ENCODE peak calls at places on chromosomes 11 and 22, in ten cellular contexts. K, I, Q, T, Z, B, W, G, U and V are unnamed samples.

GRCh38 chr11:66131937-66132632 is 62.0 kb downstream of the PACS1 start:
- DNase-seq in K (no peak), I (no peak), Q (no peak), T (no peak), Z (no peak), B (no peak), W (no peak), G (no peak), U (no peak), V (no peak)

GRCh38 chr11:57390535-57390934 is at the start of gene PRG2:
- DNase-seq in K (no peak), I (no peak), Q (no peak), T (no peak), Z (no peak), B (no peak), W (no peak), G (no peak), U (no peak), V (no peak)

GRCh38 chr22:36419912-36420882 is 32.4 kb upstream of the MYH9 start:
- DNase-seq in K (no peak), I (no peak), Q (no peak), T (no peak), Z (peak; percentile 49), B (no peak), W (no peak), G (no peak), U (no peak), V (no peak)

GRCh38 chr11:35671396-35672127 is 9.0 kb downstream of the TRIM44 start:
- DNase-seq in K (no peak), I (no peak), Q (no peak), T (no peak), Z (no peak), B (no peak), W (no peak), G (no peak), U (no peak), V (no peak)

GRCh38 chr11:11849127-11849746 is 7.5 kb downstream of the USP47 start:
- DNase-seq in K (peak; percentile 59), I (peak; percentile 43), Q (peak; percentile 59), T (peak; percentile 62), Z (peak; percentile 33), B (no peak), W (peak; percentile 42), G (peak; percentile 53), U (peak; percentile 48), V (no peak)

GRCh38 chr11:118740892-118741291 is 50.1 kb downstream of the DDX6 start:
- DNase-seq in K (no peak), I (no peak), Q (no peak), T (no peak), Z (no peak), B (no peak), W (peak; percentile 94), G (no peak), U (no peak), V (no peak)

GRCh38 chr11:67095214-67095507 is 23.9 kb upstream of the KDM2A start:
- DNase-seq in K (no peak), I (no peak), Q (no peak), T (no peak), Z (no peak), B (no peak), W (no peak), G (no peak), U (no peak), V (no peak)

GRCh38 chr11:92388380-92388779 is 163.8 kb downstream of the FAT3 start:
- DNase-seq in K (no peak), I (no peak), Q (no peak), T (no peak), Z (no peak), B (no peak), W (no peak), G (no peak), U (no peak), V (no peak)

GRCh38 chr11:8329961-8330361 is 66.3 kb upstream of the LMO1 start:
- DNase-seq in K (no peak), I (no peak), Q (no peak), T (no peak), Z (no peak), B (peak; percentile 33), W (no peak), G (no peak), U (no peak), V (no peak)

GRCh38 chr11:134541355-134541754 is 129.3 kb upstream of the B3GAT1 start:
- DNase-seq in K (no peak), I (no peak), Q (no peak), T (no peak), Z (no peak), B (no peak), W (no peak), G (no peak), U (no peak), V (no peak)

GRCh38 chr22:41347066-41347859 is 34.5 kb upstream of the TEF start:
- DNase-seq in K (no peak), I (no peak), Q (no peak), T (no peak), Z (no peak), B (peak; percentile 95), W (no peak), G (no peak), U (no peak), V (no peak)

GRCh38 chr11:62013266-62014157 is 46.1 kb upstream of the FTH1 start:
- DNase-seq in K (no peak), I (peak; percentile 89), Q (no peak), T (no peak), Z (no peak), B (no peak), W (peak; percentile 80), G (no peak), U (no peak), V (no peak)

GRCh38 chr22:46557736-46558480 is 20.5 kb upstream of the CELSR1 start:
- DNase-seq in K (no peak), I (no peak), Q (no peak), T (no peak), Z (peak; percentile 5), B (peak; percentile 79), W (no peak), G (peak; percentile 49), U (no peak), V (no peak)

GRCh38 chr11:70210051-70210501 is 7.0 kb downstream of the FADD start:
- DNase-seq in K (no peak), I (no peak), Q (peak; percentile 94), T (peak; percentile 68), Z (no peak), B (peak; percentile 26), W (no peak), G (no peak), U (no peak), V (no peak)

GRCh38 chr11:97742717-97743116 is 1278.0 kb upstream of the CNTN5 start:
- DNase-seq in K (no peak), I (no peak), Q (no peak), T (peak; percentile 34), Z (no peak), B (no peak), W (no peak), G (no peak), U (no peak), V (no peak)

GRCh38 chr11:65366340-65366773 is 11.8 kb downstream of the TIGD3 start:
- DNase-seq in K (no peak), I (peak; percentile 41), Q (peak; percentile 58), T (peak; percentile 86), Z (no peak), B (no peak), W (peak; percentile 71), G (no peak), U (peak; percentile 61), V (peak; percentile 65)

GRCh38 chr22:30574095-30574981 is at the start of gene GAL3ST1:
- DNase-seq in K (no peak), I (no peak), Q (no peak), T (no peak), Z (no peak), B (peak; percentile 64), W (no peak), G (no peak), U (peak; percentile 45), V (no peak)
- H3K27ac ChIP-seq in K (peak within 1 kb of the TSS; percentile 52), I (peak within 1 kb of the TSS; percentile 69), Q (no peak within 1 kb of the TSS), T (peak within 1 kb of the TSS; percentile 14), Z (peak within 1 kb of the TSS; percentile 93), B (no peak within 1 kb of the TSS), W (no peak within 1 kb of the TSS), G (peak within 1 kb of the TSS; percentile 46), U (peak within 1 kb of the TSS; percentile 10), V (peak within 1 kb of the TSS; percentile 82)

GRCh38 chr22:50488886-50489285 is 2.2 kb downstream of the MIOX start:
- DNase-seq in K (no peak), I (no peak), Q (no peak), T (no peak), Z (no peak), B (no peak), W (no peak), G (no peak), U (no peak), V (no peak)
- H3K27me3 ChIP-seq in K (no peaks in the 10 kb centered on the region), I (no peaks in the 10 kb centered on the region), Q (no peaks in the 10 kb centered on the region), T (no peaks in the 10 kb centered on the region), Z (peaks cover 22% of the 10 kb centered on the region), B (no peaks in the 10 kb centered on the region), W (no peaks in the 10 kb centered on the region), G (peaks cover 18% of the 10 kb centered on the region), U (no peaks in the 10 kb centered on the region), V (peaks cover 2% of the 10 kb centered on the region)

GRCh38 chr11:46050065-46050464 is 71.2 kb downstream of the PHF21A start:
- DNase-seq in K (peak; percentile 63), I (no peak), Q (peak; percentile 71), T (peak; percentile 85), Z (no peak), B (no peak), W (no peak), G (peak; percentile 44), U (peak; percentile 49), V (peak; percentile 57)
- H3K27ac ChIP-seq in K (peak overlapping the region; percentile 63), I (no peak overlapping the region), Q (no peak overlapping the region), T (peak overlapping the region; percentile 5), Z (no peak overlapping the region), B (no peak overlapping the region), W (no peak overlapping the region), G (no peak overlapping the region), U (peak overlapping the region; percentile 84), V (peak overlapping the region; percentile 4)

GRCh38 chr22:22388055-22388454 is 120.5 kb downstream of the ZNF280B start:
- DNase-seq in K (no peak), I (no peak), Q (no peak), T (no peak), Z (no peak), B (no peak), W (no peak), G (no peak), U (no peak), V (no peak)
- H3K27me3 ChIP-seq in K (no peaks in the 10 kb centered on the region), I (no peaks in the 10 kb centered on the region), Q (peaks cover 7% of the 10 kb centered on the region), T (no peaks in the 10 kb centered on the region), Z (no peaks in the 10 kb centered on the region), B (no peaks in the 10 kb centered on the region), W (peaks cover 41% of the 10 kb centered on the region), G (peaks cover 18% of the 10 kb centered on the region), U (peaks cover 16% of the 10 kb centered on the region), V (peaks cover 13% of the 10 kb centered on the region)

GRCh38 chr11:1443737-1444136 is 42.8 kb downstream of the MOB2 start:
- DNase-seq in K (no peak), I (no peak), Q (no peak), T (no peak), Z (no peak), B (no peak), W (no peak), G (no peak), U (no peak), V (no peak)
- H3K27ac ChIP-seq in K (no peak overlapping the region), I (no peak overlapping the region), Q (no peak overlapping the region), T (no peak overlapping the region), Z (no peak overlapping the region), B (no peak overlapping the region), W (no peak overlapping the region), G (no peak overlapping the region), U (no peak overlapping the region), V (no peak overlapping the region)

GRCh38 chr22:24514241-24515024 is 19.3 kb downstream of the UPB1 start:
- DNase-seq in K (no peak), I (no peak), Q (no peak), T (no peak), Z (no peak), B (peak; percentile 91), W (no peak), G (no peak), U (no peak), V (no peak)
- H3K27me3 ChIP-seq in K (no peaks in the 10 kb centered on the region), I (no peaks in the 10 kb centered on the region), Q (no peaks in the 10 kb centered on the region), T (peaks cover 9% of the 10 kb centered on the region), Z (no peaks in the 10 kb centered on the region), B (no peaks in the 10 kb centered on the region), W (no peaks in the 10 kb centered on the region), G (no peaks in the 10 kb centered on the region), U (no peaks in the 10 kb centered on the region), V (peaks cover 10% of the 10 kb centered on the region)